ENCODE peak calls at places on chromosomes 2 and 18, in six cellular contexts. K, X, O, M, B and S are unnamed samples.

GRCh38 chr2:240220371-240220770 is 79.9 kb upstream of the OTOS start:
- DNase-seq in M (no peak), K (no peak), X (peak), O (no peak), B (no peak), S (no peak)

GRCh38 chr2:34316788-34317187 is 717.7 kb upstream of the FAM98A start:
- DNase-seq in B (no peak), X (no peak), M (no peak), K (no peak), O (no peak), S (no peak)

GRCh38 chr2:218261424-218262273 is 834 bp downstream of the GPBAR1 start:
- DNase-seq in O (peak), M (no peak), K (no peak), B (no peak), X (no peak), S (no peak)

GRCh38 chr2:219452361-219453317 is 18.0 kb downstream of the SPEG start:
- DNase-seq in X (peak), M (peak), B (no peak), K (peak), O (peak), S (no peak)

GRCh38 chr2:230713331-230714121 is 884 bp downstream of the CAB39 start:
- DNase-seq in K (no peak), M (no peak), X (no peak), B (peak), O (peak), S (peak)

GRCh38 chr18:8816805-8817204 is 111.4 kb downstream of the MTCL1 start:
- DNase-seq in O (no peak), M (no peak), X (peak), K (no peak), B (no peak), S (no peak)

GRCh38 chr2:35787302-35788031 is 568.1 kb upstream of the CRIM1 start:
- DNase-seq in K (no peak), M (no peak), X (no peak), B (no peak), O (no peak), S (no peak)

GRCh38 chr2:64975232-64975791 is 13.9 kb upstream of the SLC1A4 start:
- DNase-seq in M (peak), X (peak), K (no peak), O (peak), B (no peak), S (no peak)

GRCh38 chr2:139550341-139550740 is 770.2 kb upstream of the NXPH2 start:
- DNase-seq in K (no peak), M (no peak), O (no peak), B (no peak), X (no peak), S (no peak)

GRCh38 chr2:179234658-179235240 is 29.9 kb downstream of the SESTD1 start:
- DNase-seq in B (no peak), X (no peak), M (no peak), K (no peak), O (no peak), S (no peak)

GRCh38 chr18:10850828-10851227 is 298.5 kb downstream of the PIEZO2 start:
- DNase-seq in K (no peak), X (peak), M (no peak), O (no peak), B (no peak), S (no peak)

GRCh38 chr18:31281437-31281836 is 36.5 kb upstream of the DSG1 start:
- DNase-seq in X (no peak), K (no peak), O (no peak), M (no peak), B (no peak), S (no peak)

GRCh38 chr18:76759056-76759455 is 63.3 kb upstream of the ZNF236 start:
- DNase-seq in K (no peak), M (no peak), B (no peak), O (no peak), X (no peak), S (no peak)

GRCh38 chr2:88265352-88265960 is 95.3 kb downstream of the THNSL2 start:
- DNase-seq in X (peak), K (peak), O (no peak), M (peak), B (peak), S (peak)

GRCh38 chr2:40448476-40449079 is 3.3 kb downstream of the SLC8A1 start:
- DNase-seq in K (no peak), B (peak), X (peak), O (no peak), M (no peak), S (no peak)

GRCh38 chr2:121699421-121700328 is 37.0 kb downstream of the NIFK start:
- DNase-seq in M (peak), B (no peak), O (no peak), X (peak), K (no peak), S (peak)

GRCh38 chr2:236604971-236605734 is 35.5 kb downstream of the ACKR3 start:
- DNase-seq in O (no peak), X (no peak), K (no peak), M (no peak), B (no peak), S (no peak)

GRCh38 chr2:128286905-128287779 is 31.5 kb downstream of the HS6ST1 start:
- DNase-seq in B (no peak), M (no peak), X (no peak), O (no peak), K (no peak), S (no peak)

GRCh38 chr2:217058791-217059755 is 199.2 kb upstream of the TNP1 start:
- DNase-seq in B (no peak), O (no peak), X (peak), K (no peak), M (no peak), S (no peak)

GRCh38 chr2:58130238-58130637 is 83.6 kb downstream of the VRK2 start:
- DNase-seq in O (no peak), X (no peak), M (no peak), B (no peak), K (no peak), S (no peak)

GRCh38 chr2:58135861-58136260 is 89.3 kb downstream of the VRK2 start:
- DNase-seq in B (no peak), X (no peak), K (no peak), O (no peak), M (no peak), S (no peak)

GRCh38 chr2:58133395-58133794 is 86.8 kb downstream of the VRK2 start:
- DNase-seq in X (peak), K (no peak), O (no peak), B (no peak), M (no peak), S (no peak)

GRCh38 chr2:58127111-58127510 is 80.5 kb downstream of the VRK2 start:
- DNase-seq in B (no peak), X (no peak), O (no peak), M (no peak), K (no peak), S (no peak)

GRCh38 chr2:58131191-58132011 is 84.8 kb downstream of the VRK2 start:
- DNase-seq in X (peak), K (no peak), B (no peak), O (peak), M (no peak), S (no peak)
- TF ChIP-seq CTCF in X (no peak), K (peak), B (peak), O (no peak), M (no peak), S (no peak)

DNA sequence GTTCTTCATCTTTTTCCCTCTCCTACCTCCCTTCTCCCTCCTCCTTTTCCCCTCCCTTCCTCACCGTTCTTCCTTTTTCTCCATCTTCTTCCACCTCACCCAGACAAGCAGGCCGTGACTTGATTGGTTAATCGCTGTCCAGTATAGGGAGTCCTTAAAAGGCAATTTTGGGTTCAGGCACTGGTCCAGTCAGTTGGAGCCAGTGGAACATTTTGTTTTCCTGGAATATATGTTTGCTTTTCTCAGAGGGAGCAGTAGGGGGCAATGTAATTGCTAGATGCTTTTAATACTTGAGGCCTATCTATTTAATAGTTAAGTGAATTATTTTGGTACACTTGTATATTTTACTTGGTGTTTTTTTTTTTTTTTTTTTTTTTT is 15.0 kb downstream of the ELAC1 start:
- DNase-seq in X (peak), B (no peak), M (no peak), O (no peak), K (no peak), S (no peak)
- TF ChIP-seq CTCF in X (no peak), B (no peak), M (no peak), O (no peak), K (peak), S (no peak)

GRCh38 chr18:75241705-75242104 is 31.1 kb downstream of the TSHZ1 start:
- DNase-seq in M (no peak), K (no peak), X (no peak), O (no peak), B (no peak), S (no peak)

GRCh38 chr18:75247601-75248421 is 37.2 kb downstream of the TSHZ1 start:
- DNase-seq in K (no peak), M (no peak), B (peak), X (peak), O (no peak), S (no peak)

GRCh38 chr18:75244914-75245313 is 34.3 kb downstream of the TSHZ1 start:
- DNase-seq in K (no peak), O (no peak), M (no peak), B (no peak), X (no peak), S (no peak)

GRCh38 chr18:75247041-75247551 is 36.5 kb downstream of the TSHZ1 start:
- DNase-seq in X (peak), O (no peak), K (peak), M (no peak), B (no peak), S (peak)

GRCh38 chr18:75244336-75244735 is 33.7 kb downstream of the TSHZ1 start:
- DNase-seq in O (no peak), M (no peak), X (no peak), K (no peak), B (no peak), S (no peak)
- TF ChIP-seq CTCF in O (no peak), M (peak), X (no peak), K (no peak), B (no peak), S (peak)

GRCh38 chr2:153287109-153287801 is 191.3 kb downstream of the RPRM start:
- DNase-seq in M (no peak), O (no peak), K (no peak), X (no peak), B (no peak), S (no peak)
- TF ChIP-seq CTCF in M (no peak), O (no peak), K (no peak), X (peak), B (peak), S (peak)

DNA sequence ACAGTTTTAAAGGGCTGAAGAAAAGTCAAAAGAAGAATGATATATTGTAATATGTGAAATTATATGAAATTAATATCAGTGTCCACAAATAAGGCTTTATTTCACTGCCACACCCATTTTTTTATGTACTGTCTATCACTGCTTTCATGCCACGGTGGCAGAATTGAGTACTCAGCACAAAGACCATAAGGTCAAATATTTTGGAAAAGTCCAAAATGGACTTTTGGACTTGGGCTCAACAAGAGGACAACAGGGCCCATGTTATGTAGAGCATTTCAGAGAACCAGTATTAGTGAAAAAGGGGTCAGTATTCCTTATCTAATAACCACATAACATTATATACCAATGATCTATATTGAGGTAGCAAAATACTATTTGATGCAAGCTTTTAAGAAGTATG is 427.2 kb downstream of the EPHA4 start:
- DNase-seq in O (no peak), X (no peak), B (no peak), K (no peak), M (no peak), S (no peak)
- TF ChIP-seq CTCF in O (no peak), X (no peak), B (no peak), K (no peak), M (no peak), S (no peak)

GRCh38 chr2:224278531-224278930 is 123.4 kb downstream of the FAM124B start:
- DNase-seq in M (no peak), B (no peak), O (no peak), K (no peak), X (peak), S (no peak)
- TF ChIP-seq CTCF in M (no peak), B (no peak), O (no peak), K (no peak), X (peak), S (no peak)

DNA sequence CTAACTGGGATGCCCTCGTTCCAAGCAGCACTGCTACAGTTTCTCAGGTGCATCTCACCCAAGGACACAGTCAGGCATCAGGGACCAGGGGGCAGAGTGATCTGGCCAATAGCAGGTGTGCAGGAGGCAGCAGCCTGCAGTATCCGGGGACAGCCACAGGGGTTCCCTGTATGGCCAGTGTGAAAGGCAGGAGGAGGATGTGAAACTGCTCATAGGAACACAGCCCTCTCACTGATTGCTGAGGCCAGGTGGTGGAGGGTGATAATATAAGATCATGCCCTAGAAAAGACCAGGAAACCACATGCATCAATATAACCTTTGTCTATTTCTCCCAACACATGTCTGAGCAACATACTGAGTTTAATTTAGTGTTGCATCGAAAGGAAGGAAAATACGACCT is 112.7 kb upstream of the TACR1 start:
- DNase-seq in K (no peak), B (peak), X (no peak), M (no peak), O (no peak), S (peak)
- TF ChIP-seq CTCF in K (no peak), B (peak), X (peak), M (no peak), O (no peak), S (peak)